ENCODE peak calls at places on chromosomes 3 and 15, in five cellular contexts. One of them, this sample, is unnamed.

GRCh38 chr3:101518421-101518871 is 5.4 kb upstream of the SENP7 start:
- DNase-seq in endothelial cell: no peak
- DNase-seq in ecto neural progenitor cell: no peak
- DNase-seq in upper lobe of right lung: no peak
- DNase-seq in T-helper 1 cell: peak; percentile 27
- DNase-seq in this sample: peak; percentile 30

GRCh38 chr15:67708500-67708899 is 116.8 kb upstream of the SKOR1 start:
- DNase-seq in upper lobe of right lung: no peak
- DNase-seq in endothelial cell: no peak
- DNase-seq in T-helper 1 cell: no peak
- DNase-seq in ecto neural progenitor cell: no peak
- DNase-seq in this sample: no peak

GRCh38 chr3:16311960-16312451 is 47.0 kb downstream of the OXNAD1 start:
- DNase-seq in T-helper 1 cell: peak; percentile 57
- DNase-seq in upper lobe of right lung: no peak
- DNase-seq in endothelial cell: no peak
- DNase-seq in ecto neural progenitor cell: no peak
- DNase-seq in this sample: peak; percentile 57

GRCh38 chr3:184466413-184466960 is 86.6 kb downstream of the CHRD start:
- DNase-seq in ecto neural progenitor cell: no peak
- DNase-seq in T-helper 1 cell: no peak
- DNase-seq in upper lobe of right lung: peak; percentile 58
- DNase-seq in endothelial cell: no peak
- DNase-seq in this sample: no peak

GRCh38 chr3:179750720-179751328 is 98.0 kb downstream of the USP13 start:
- DNase-seq in upper lobe of right lung: no peak
- DNase-seq in ecto neural progenitor cell: no peak
- DNase-seq in endothelial cell: peak; percentile 26
- DNase-seq in T-helper 1 cell: no peak
- DNase-seq in this sample: no peak

GRCh38 chr15:68418611-68419161 is 13.3 kb downstream of the ITGA11 start:
- DNase-seq in T-helper 1 cell: no peak
- DNase-seq in ecto neural progenitor cell: peak; percentile 41
- DNase-seq in endothelial cell: no peak
- DNase-seq in upper lobe of right lung: no peak
- DNase-seq in this sample: no peak

GRCh38 chr15:68259883-68260282 is 17.7 kb upstream of the FEM1B start:
- DNase-seq in upper lobe of right lung: no peak
- DNase-seq in T-helper 1 cell: no peak
- DNase-seq in endothelial cell: no peak
- DNase-seq in ecto neural progenitor cell: no peak
- DNase-seq in this sample: no peak

GRCh38 chr15:31364301-31365031 is 37.8 kb downstream of the KLF13 start:
- DNase-seq in ecto neural progenitor cell: no peak
- DNase-seq in upper lobe of right lung: no peak
- DNase-seq in T-helper 1 cell: no peak
- DNase-seq in endothelial cell: no peak
- DNase-seq in this sample: no peak

GRCh38 chr3:192850501-192850981 is 67.1 kb downstream of the MB21D2 start:
- DNase-seq in T-helper 1 cell: no peak
- DNase-seq in upper lobe of right lung: no peak
- DNase-seq in endothelial cell: no peak
- DNase-seq in ecto neural progenitor cell: peak; percentile 49
- DNase-seq in this sample: no peak

GRCh38 chr15:31571676-31572075 is 245.0 kb downstream of the KLF13 start:
- DNase-seq in T-helper 1 cell: no peak
- DNase-seq in endothelial cell: no peak
- DNase-seq in upper lobe of right lung: no peak
- DNase-seq in ecto neural progenitor cell: no peak
- DNase-seq in this sample: no peak

GRCh38 chr3:88003115-88003755 is 55.6 kb downstream of the CGGBP1 start:
- DNase-seq in ecto neural progenitor cell: no peak
- DNase-seq in endothelial cell: peak; percentile 50
- DNase-seq in T-helper 1 cell: no peak
- DNase-seq in upper lobe of right lung: no peak
- DNase-seq in this sample: no peak

GRCh38 chr15:84846269-84846668 is 29.1 kb downstream of the ALPK3 start:
- DNase-seq in T-helper 1 cell: no peak
- DNase-seq in ecto neural progenitor cell: no peak
- DNase-seq in endothelial cell: no peak
- DNase-seq in upper lobe of right lung: no peak
- DNase-seq in this sample: no peak

GRCh38 chr15:73002509-73002908 is 49.8 kb upstream of the NEO1 start:
- DNase-seq in upper lobe of right lung: no peak
- DNase-seq in ecto neural progenitor cell: no peak
- DNase-seq in endothelial cell: no peak
- DNase-seq in T-helper 1 cell: no peak
- DNase-seq in this sample: no peak

GRCh38 chr15:87347806-87348515 is 908.6 kb downstream of the NTRK3 start:
- DNase-seq in endothelial cell: no peak
- DNase-seq in T-helper 1 cell: no peak
- DNase-seq in ecto neural progenitor cell: no peak
- DNase-seq in upper lobe of right lung: no peak
- DNase-seq in this sample: no peak

This sample was measured in T-helper 22 cell.